ENCODE peak calls at places on chromosomes 11 and 22, in eight cellular contexts. W is left lung, O is IMR-90, Y is tibial nerve, H is PC-9, F is HCT116, J is mammary epithelial cell, B is right cardiac atrium. K is an unnamed sample.

GRCh38 chr11:111363985-111364384 is 15.1 kb downstream of the POU2AF1 start:
- DNase-seq in B (no peak), H (no peak), Y (no peak), F (no peak), W (no peak), O (no peak), J (no peak), K (no peak)

GRCh38 chr11:71108013-71108865 is 144.1 kb downstream of the SHANK2 start:
- DNase-seq in Y (no peak), J (no peak), O (no peak), H (no peak), F (no peak), W (no peak), B (no peak), K (no peak)

GRCh38 chr22:28023036-28023435 is 104.0 kb upstream of the PITPNB start:
- DNase-seq in F (no peak), Y (no peak), H (no peak), B (no peak), W (peak), J (no peak), O (no peak), K (no peak)

GRCh38 chr11:8025123-8025522 is 38.0 kb downstream of the EIF3F start:
- DNase-seq in H (no peak), W (no peak), O (peak), J (no peak), F (no peak), B (no peak), Y (no peak), K (no peak)

GRCh38 chr11:88103337-88104206 is 71.7 kb downstream of the RAB38 start:
- DNase-seq in W (peak), Y (no peak), B (peak), H (peak), O (peak), F (peak), J (peak), K (no peak)

GRCh38 chr11:113644605-113645004 is 61.5 kb downstream of the TMPRSS5 start:
- DNase-seq in Y (no peak), F (no peak), B (no peak), J (no peak), H (no peak), W (no peak), O (no peak), K (no peak)

GRCh38 chr11:69006816-69007215 is 6.2 kb downstream of the MRGPRF start:
- DNase-seq in B (no peak), F (no peak), O (no peak), J (no peak), H (no peak), Y (no peak), W (no peak), K (no peak)

GRCh38 chr22:48945621-48946458 is 881.8 kb downstream of the BRD1 start:
- DNase-seq in Y (no peak), O (no peak), F (no peak), H (no peak), W (no peak), B (no peak), J (no peak), K (no peak)

GRCh38 chr11:14310696-14311095 is 48.3 kb downstream of the RRAS2 start:
- DNase-seq in B (no peak), W (no peak), Y (no peak), F (no peak), H (no peak), O (peak), J (no peak), K (no peak)

GRCh38 chr22:26615830-26616435 is 1.9 kb downstream of the CRYBB1 start:
- DNase-seq in Y (no peak), O (no peak), J (no peak), B (no peak), H (no peak), F (no peak), W (no peak), K (no peak)

GRCh38 chr11:134584001-134584561 is 172.0 kb upstream of the B3GAT1 start:
- DNase-seq in Y (no peak), O (no peak), B (peak), W (no peak), H (no peak), J (no peak), F (no peak), K (no peak)

GRCh38 chr22:40200795-40201194 is 23.1 kb downstream of the TNRC6B start:
- DNase-seq in W (no peak), Y (no peak), F (no peak), O (no peak), H (no peak), J (no peak), B (no peak), K (no peak)

GRCh38 chr11:120182790-120183491 is 27.9 kb upstream of the OAF start:
- DNase-seq in O (no peak), F (no peak), J (no peak), W (peak), B (peak), H (peak), Y (no peak), K (no peak)

GRCh38 chr22:30422481-30423295 is 2.9 kb upstream of the MTFP1 start:
- DNase-seq in W (peak), F (peak), J (peak), O (peak), B (peak), Y (peak), H (peak), K (no peak)

GRCh38 chr11:92739020-92739419 is 230.4 kb upstream of the MTNR1B start:
- DNase-seq in B (no peak), W (no peak), O (peak), F (no peak), J (peak), H (no peak), Y (no peak), K (no peak)

GRCh38 chr22:23862103-23862502 is 4.4 kb downstream of the SLC2A11 start:
- DNase-seq in F (peak), J (peak), O (peak), H (peak), Y (no peak), W (no peak), B (no peak), K (no peak)

GRCh38 chr22:24141586-24141985 is 39.7 kb upstream of the SUSD2 start:
- DNase-seq in J (peak), O (peak), H (no peak), Y (no peak), F (no peak), B (no peak), W (no peak), K (no peak)

GRCh38 chr11:131217313-131218297 is 152.8 kb upstream of the NTM start:
- DNase-seq in H (no peak), O (peak), B (no peak), W (no peak), F (no peak), J (no peak), Y (no peak), K (no peak)

GRCh38 chr22:25448435-25449051 is 115.9 kb upstream of the GRK3 start:
- DNase-seq in O (peak), B (no peak), W (no peak), F (no peak), H (no peak), Y (no peak), J (peak), K (no peak)

GRCh38 chr22:49760630-49761571 is 66.8 kb downstream of the BRD1 start:
- DNase-seq in B (peak), O (no peak), H (no peak), Y (no peak), J (no peak), W (peak), F (no peak), K (no peak)

GRCh38 chr11:68383976-68384501 is 71.6 kb downstream of the LRP5 start:
- DNase-seq in H (peak), O (peak), Y (peak), J (no peak), F (peak), B (peak), W (peak), K (peak)

GRCh38 chr22:50507991-50508884 is at the start of gene NCAPH2:
- DNase-seq in J (peak), W (peak), Y (peak), B (peak), O (peak), F (peak), H (peak), K (peak)

GRCh38 chr11:32118025-32118974 is 27.4 kb downstream of the RCN1 start:
- DNase-seq in H (peak), F (peak), J (peak), B (no peak), Y (no peak), O (peak), W (no peak), K (no peak)

GRCh38 chr11:92880391-92880790 is 89.1 kb upstream of the MTNR1B start:
- DNase-seq in W (no peak), H (no peak), J (peak), Y (no peak), O (no peak), F (no peak), B (no peak), K (no peak)

GRCh38 chr22:50296658-50297490 is 10.6 kb downstream of the PLXNB2 start:
- DNase-seq in Y (no peak), O (no peak), J (no peak), W (no peak), H (no peak), B (no peak), F (no peak), K (no peak)

DNA sequence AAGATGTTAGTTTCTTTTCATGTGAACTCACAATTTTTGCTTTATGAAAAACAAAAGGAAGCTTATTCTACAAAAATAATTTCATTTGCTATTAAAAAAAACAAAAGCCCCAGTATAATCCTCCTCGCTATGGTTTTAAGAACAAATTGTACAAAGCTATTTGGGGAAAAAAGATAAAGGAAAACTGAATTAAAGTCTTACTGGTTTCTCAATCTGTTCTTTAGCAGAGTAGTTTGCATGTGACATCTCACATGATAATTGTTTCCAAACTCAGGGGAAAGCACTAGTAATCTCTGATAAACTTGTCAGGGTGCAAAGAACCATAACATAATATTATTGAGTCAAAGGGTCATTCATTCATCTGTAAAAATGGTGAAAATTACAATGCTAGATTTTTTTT is 2.9 kb upstream of the DDI1 start:
- DNase-seq in Y (no peak), O (peak), J (no peak), F (no peak), H (no peak), B (no peak), W (no peak), K (no peak)
- H3K27ac ChIP-seq in Y (no peak), O (peak), J (no peak), F (no peak), H (peak), B (no peak), W (no peak), K (no peak)

DNA sequence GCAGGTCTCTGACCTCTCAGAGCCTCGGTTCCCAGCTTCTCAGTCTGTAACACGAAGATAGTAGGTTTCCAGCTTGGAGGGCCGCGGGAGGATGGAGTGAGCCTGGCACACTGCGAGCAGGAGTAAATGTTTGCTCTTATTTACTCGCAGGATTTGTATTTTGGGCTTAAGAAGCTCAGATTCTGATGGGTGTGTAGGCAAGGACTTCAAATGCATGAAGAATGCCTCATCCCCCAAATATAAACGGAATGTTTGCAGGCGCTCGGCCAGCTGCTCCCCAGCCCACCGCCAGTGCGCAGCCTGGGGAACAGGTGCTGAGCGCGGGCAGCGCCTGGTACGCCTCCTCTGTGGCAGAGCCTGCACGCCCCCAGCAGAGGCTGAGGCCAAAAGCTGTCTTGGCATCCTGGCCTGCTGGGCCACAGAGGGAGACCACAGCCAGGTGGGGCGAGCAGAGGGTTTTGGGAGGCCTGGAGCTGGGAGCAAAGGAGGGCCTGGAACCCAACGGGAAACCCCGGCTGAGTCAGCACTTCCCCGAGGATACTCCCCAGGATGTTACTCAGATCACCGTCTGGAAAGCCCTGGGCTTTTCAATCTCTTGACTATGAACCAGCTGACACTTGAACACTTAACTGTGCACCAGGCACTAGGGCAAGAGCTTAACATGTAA is 9.4 kb downstream of the EHD1 start:
- DNase-seq in F (no peak), W (no peak), B (peak), J (peak), Y (no peak), O (peak), H (peak), K (no peak)
- H3K27ac ChIP-seq in F (no peak), W (peak), B (peak), J (peak), Y (peak), O (peak), H (peak), K (peak)

GRCh38 chr11:61952882-61953281 is 2.7 kb downstream of the BEST1 start:
- DNase-seq in Y (no peak), O (no peak), J (no peak), W (peak), B (no peak), H (no peak), F (no peak), K (no peak)

GRCh38 chr11:61955416-61956135 is 5.4 kb downstream of the BEST1 start:
- DNase-seq in W (peak), B (peak), O (no peak), Y (no peak), H (no peak), J (no peak), F (no peak), K (peak)

GRCh38 chr11:61956191-61957027 is 6.3 kb downstream of the BEST1 start:
- DNase-seq in J (no peak), H (no peak), O (no peak), F (no peak), Y (no peak), B (no peak), W (peak), K (no peak)

GRCh38 chr11:61954106-61955030 is 4.2 kb downstream of the BEST1 start:
- DNase-seq in W (peak), B (no peak), F (no peak), H (no peak), J (no peak), O (no peak), Y (no peak), K (no peak)

DNA sequence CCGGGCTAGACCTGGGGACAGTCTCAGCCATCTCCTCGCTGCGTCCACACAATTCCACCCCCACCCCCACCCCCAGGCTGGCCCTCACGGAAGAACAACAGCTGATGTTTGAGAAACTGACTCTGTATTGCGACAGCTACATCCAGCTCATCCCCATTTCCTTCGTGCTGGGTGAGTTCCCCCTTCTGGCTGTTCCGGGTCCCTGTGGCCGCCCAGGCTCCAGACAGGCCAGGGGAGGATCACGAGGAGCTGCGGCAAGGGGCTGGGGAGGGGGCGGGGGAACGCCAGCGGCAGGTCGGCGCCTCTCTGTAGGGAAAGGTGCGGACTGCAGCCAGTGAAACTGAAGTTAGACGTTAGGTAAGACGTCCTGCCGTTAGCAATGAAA is 4.9 kb downstream of the BEST1 start:
- DNase-seq in F (no peak), J (peak), H (no peak), O (peak), W (peak), Y (no peak), B (peak), K (no peak)
- H3K27ac ChIP-seq in F (no peak), J (no peak), H (no peak), O (peak), W (peak), Y (peak), B (peak), K (no peak)

GRCh38 chr11:64448599-64449380 is 89.8 kb downstream of the RPS6KA4 start:
- DNase-seq in H (peak), B (peak), F (peak), Y (peak), W (peak), O (peak), J (peak), K (peak)

GRCh38 chr11:64445651-64446050 is 86.7 kb downstream of the RPS6KA4 start:
- DNase-seq in O (no peak), W (no peak), B (no peak), Y (no peak), J (no peak), F (no peak), H (no peak), K (no peak)

GRCh38 chr11:64449381-64450167 is 90.6 kb downstream of the RPS6KA4 start:
- DNase-seq in H (peak), J (peak), W (peak), F (peak), B (peak), Y (no peak), O (peak), K (peak)

GRCh38 chr11:64450168-64450560 is 91.2 kb downstream of the RPS6KA4 start:
- DNase-seq in J (no peak), B (no peak), Y (no peak), F (no peak), H (no peak), W (no peak), O (no peak), K (no peak)

GRCh38 chr11:64447717-64448598 is 89.0 kb downstream of the RPS6KA4 start:
- DNase-seq in O (peak), W (peak), B (peak), J (no peak), F (no peak), Y (no peak), H (no peak), K (no peak)
- H3K27ac ChIP-seq in O (no peak), W (peak), B (no peak), J (no peak), F (no peak), Y (no peak), H (no peak), K (no peak)

DNA sequence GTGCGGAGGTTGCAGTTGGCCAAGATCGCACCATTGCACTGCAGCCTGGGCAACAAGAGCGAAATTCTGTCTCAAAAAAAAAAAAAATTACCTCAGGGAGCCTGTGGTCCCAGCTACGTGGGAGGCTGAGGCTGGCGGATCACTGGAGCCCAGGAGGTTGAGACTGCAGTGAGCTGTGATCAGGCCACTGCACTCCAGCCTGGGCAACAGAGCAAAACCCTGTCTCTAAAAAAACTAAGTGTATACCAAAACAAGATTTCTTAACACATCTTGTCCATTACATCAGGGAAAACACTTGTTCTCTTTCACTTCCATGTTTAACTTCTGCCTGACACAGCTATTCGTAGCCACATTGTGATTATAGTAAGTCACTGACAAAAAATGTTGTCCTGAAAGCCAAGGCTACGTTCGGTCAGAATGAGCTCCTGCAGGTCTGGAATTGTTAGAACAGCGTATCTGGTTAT is 1.4 kb downstream of the TMEM80 start:
- DNase-seq in B (no peak), J (peak), W (no peak), H (no peak), F (no peak), Y (no peak), O (peak), K (no peak)
- H3K27ac ChIP-seq in B (no peak), J (peak), W (peak), H (peak), F (no peak), Y (no peak), O (peak), K (peak)

GRCh38 chr22:37308385-37309200 is 26.3 kb downstream of the CYTH4 start:
- DNase-seq in J (no peak), W (no peak), F (no peak), O (no peak), Y (no peak), H (no peak), B (no peak), K (no peak)

GRCh38 chr22:37305873-37306272 is 23.6 kb downstream of the CYTH4 start:
- DNase-seq in F (no peak), J (no peak), B (no peak), W (no peak), O (no peak), Y (no peak), H (no peak), K (no peak)

GRCh38 chr22:37303821-37304274 is 21.5 kb downstream of the CYTH4 start:
- DNase-seq in B (no peak), F (peak), Y (no peak), W (peak), H (no peak), J (peak), O (peak), K (no peak)

GRCh38 chr22:37304595-37305343 is 22.5 kb downstream of the CYTH4 start:
- DNase-seq in H (no peak), Y (no peak), B (no peak), W (no peak), O (peak), F (no peak), J (peak), K (no peak)

GRCh38 chr22:37306494-37306829 is 24.2 kb downstream of the CYTH4 start:
- DNase-seq in O (no peak), Y (no peak), J (no peak), B (no peak), W (no peak), F (no peak), H (no peak), K (no peak)
- H3K27ac ChIP-seq in O (peak), Y (no peak), J (peak), B (peak), W (peak), F (peak), H (peak), K (peak)

DNA sequence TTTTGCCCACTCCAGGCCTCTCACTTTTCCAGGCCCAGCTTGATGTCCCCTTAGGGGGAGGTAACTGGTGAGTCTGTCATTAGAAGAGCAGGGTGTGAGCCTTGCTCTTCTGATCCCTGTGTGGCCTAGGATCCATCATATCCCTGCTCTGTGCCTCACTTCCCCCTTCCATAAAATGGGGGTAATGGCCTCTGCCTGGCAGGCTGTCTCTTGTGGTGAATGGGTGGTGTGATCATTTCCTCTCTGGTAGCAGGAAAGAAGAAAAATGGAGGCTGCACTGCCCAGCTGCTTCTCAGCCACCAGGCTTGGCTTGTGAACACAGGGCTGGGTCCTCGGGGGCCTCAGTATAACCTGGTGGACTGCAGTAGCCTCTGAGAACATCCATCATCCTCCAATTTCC is 5.6 kb downstream of the ARHGEF17 start:
- DNase-seq in F (no peak), H (no peak), J (no peak), Y (no peak), O (no peak), B (no peak), W (no peak), K (no peak)
- H3K27ac ChIP-seq in F (no peak), H (no peak), J (no peak), Y (peak), O (peak), B (peak), W (peak), K (no peak)

GRCh38 chr11:43797866-43798265 is 82.8 kb upstream of the ALKBH3 start:
- DNase-seq in J (no peak), W (no peak), O (no peak), F (no peak), H (no peak), B (no peak), Y (no peak), K (no peak)
- H3K27ac ChIP-seq in J (no peak), W (no peak), O (no peak), F (no peak), H (no peak), B (no peak), Y (no peak), K (no peak)

K was measured in naive thymus-derived CD4-positive, alpha-beta T cell.